ENCODE peak calls at places on chromosomes 5 and 9, in eight cellular contexts. One of them, this sample, is unnamed.

GRCh38 chr5:140151068-140151718 is 23.8 kb upstream of the CYSTM1 start:
- DNase-seq in HCT116: no peak
- DNase-seq in sigmoid colon: no peak
- DNase-seq in esophagus muscularis mucosa: no peak
- DNase-seq in prostate gland: no peak
- DNase-seq in IMR-90: no peak
- DNase-seq in heart left ventricle: no peak
- DNase-seq in stomach: no peak
- DNase-seq in this sample: no peak

GRCh38 chr9:8489845-8490244 is 690.3 kb upstream of the DMAC1 start:
- DNase-seq in sigmoid colon: no peak
- DNase-seq in heart left ventricle: no peak
- DNase-seq in esophagus muscularis mucosa: no peak
- DNase-seq in stomach: no peak
- DNase-seq in IMR-90: no peak
- DNase-seq in HCT116: no peak
- DNase-seq in prostate gland: no peak
- DNase-seq in this sample: no peak

GRCh38 chr9:18255747-18256146 is 218.2 kb upstream of the ADAMTSL1 start:
- DNase-seq in IMR-90: no peak
- DNase-seq in stomach: no peak
- DNase-seq in prostate gland: no peak
- DNase-seq in heart left ventricle: no peak
- DNase-seq in sigmoid colon: no peak
- DNase-seq in HCT116: no peak
- DNase-seq in esophagus muscularis mucosa: no peak
- DNase-seq in this sample: no peak

GRCh38 chr9:129612815-129613519 is 7.9 kb downstream of the C9orf50 start:
- DNase-seq in HCT116: no peak
- DNase-seq in heart left ventricle: no peak
- DNase-seq in sigmoid colon: peak; percentile 74
- DNase-seq in IMR-90: no peak
- DNase-seq in prostate gland: no peak
- DNase-seq in stomach: no peak
- DNase-seq in esophagus muscularis mucosa: no peak
- DNase-seq in this sample: no peak

GRCh38 chr9:133237271-133237731 is 28.3 kb upstream of the OBP2B start:
- DNase-seq in IMR-90: no peak
- DNase-seq in heart left ventricle: peak; percentile 74
- DNase-seq in HCT116: no peak
- DNase-seq in esophagus muscularis mucosa: no peak
- DNase-seq in sigmoid colon: peak; percentile 52
- DNase-seq in stomach: peak; percentile 8
- DNase-seq in prostate gland: no peak
- DNase-seq in this sample: no peak

GRCh38 chr5:151811593-151812321 is 40.0 kb downstream of the G3BP1 start:
- DNase-seq in IMR-90: peak; percentile 53
- DNase-seq in esophagus muscularis mucosa: no peak
- DNase-seq in sigmoid colon: peak; percentile 65
- DNase-seq in HCT116: no peak
- DNase-seq in stomach: no peak
- DNase-seq in prostate gland: no peak
- DNase-seq in heart left ventricle: peak; percentile 39
- DNase-seq in this sample: no peak

GRCh38 chr5:17379188-17379951 is 118.7 kb upstream of the TAF11L2 start:
- DNase-seq in prostate gland: no peak
- DNase-seq in HCT116: no peak
- DNase-seq in heart left ventricle: no peak
- DNase-seq in sigmoid colon: no peak
- DNase-seq in stomach: no peak
- DNase-seq in esophagus muscularis mucosa: no peak
- DNase-seq in IMR-90: peak; percentile 21
- DNase-seq in this sample: no peak

GRCh38 chr9:137761032-137761431 is 116.5 kb upstream of the CACNA1B start:
- DNase-seq in stomach: no peak
- DNase-seq in esophagus muscularis mucosa: no peak
- DNase-seq in sigmoid colon: no peak
- DNase-seq in HCT116: no peak
- DNase-seq in IMR-90: no peak
- DNase-seq in prostate gland: no peak
- DNase-seq in heart left ventricle: no peak
- DNase-seq in this sample: no peak

GRCh38 chr5:149215478-149216042 is 56.1 kb upstream of the AFAP1L1 start:
- DNase-seq in IMR-90: peak; percentile 81
- DNase-seq in sigmoid colon: peak; percentile 71
- DNase-seq in prostate gland: no peak
- DNase-seq in HCT116: no peak
- DNase-seq in esophagus muscularis mucosa: no peak
- DNase-seq in stomach: no peak
- DNase-seq in heart left ventricle: peak; percentile 40
- DNase-seq in this sample: peak; percentile 18

GRCh38 chr5:103821361-103821760 is 258.8 kb upstream of the NUDT12 start:
- DNase-seq in IMR-90: no peak
- DNase-seq in stomach: no peak
- DNase-seq in prostate gland: no peak
- DNase-seq in HCT116: no peak
- DNase-seq in heart left ventricle: no peak
- DNase-seq in esophagus muscularis mucosa: no peak
- DNase-seq in sigmoid colon: no peak
- DNase-seq in this sample: no peak

GRCh38 chr9:133673260-133673658 is 37.1 kb downstream of the DBH start:
- DNase-seq in stomach: no peak
- DNase-seq in prostate gland: no peak
- DNase-seq in IMR-90: no peak
- DNase-seq in sigmoid colon: no peak
- DNase-seq in heart left ventricle: no peak
- DNase-seq in HCT116: no peak
- DNase-seq in esophagus muscularis mucosa: no peak
- DNase-seq in this sample: no peak

GRCh38 chr5:141982626-141983025 is 13.7 kb downstream of the RNF14 start:
- DNase-seq in prostate gland: no peak
- DNase-seq in heart left ventricle: no peak
- DNase-seq in stomach: no peak
- DNase-seq in esophagus muscularis mucosa: no peak
- DNase-seq in sigmoid colon: no peak
- DNase-seq in HCT116: no peak
- DNase-seq in IMR-90: no peak
- DNase-seq in this sample: no peak

GRCh38 chr9:81536242-81537025 is 152.9 kb downstream of the TLE1 start:
- DNase-seq in stomach: no peak
- DNase-seq in esophagus muscularis mucosa: no peak
- DNase-seq in HCT116: no peak
- DNase-seq in IMR-90: no peak
- DNase-seq in heart left ventricle: no peak
- DNase-seq in sigmoid colon: no peak
- DNase-seq in prostate gland: no peak
- DNase-seq in this sample: no peak

GRCh38 chr9:133782157-133783130 is 44.3 kb upstream of the SARDH start:
- DNase-seq in stomach: peak; percentile 80
- DNase-seq in HCT116: peak; percentile 26
- DNase-seq in heart left ventricle: peak; percentile 70
- DNase-seq in sigmoid colon: peak; percentile 78
- DNase-seq in IMR-90: peak; percentile 62
- DNase-seq in prostate gland: peak; percentile 78
- DNase-seq in esophagus muscularis mucosa: no peak
- DNase-seq in this sample: peak; percentile 83

GRCh38 chr5:113081881-113082546 is 105.4 kb downstream of the DCP2 start:
- DNase-seq in stomach: no peak
- DNase-seq in IMR-90: peak; percentile 80
- DNase-seq in HCT116: no peak
- DNase-seq in prostate gland: no peak
- DNase-seq in sigmoid colon: no peak
- DNase-seq in esophagus muscularis mucosa: no peak
- DNase-seq in heart left ventricle: no peak
- DNase-seq in this sample: peak; percentile 56

GRCh38 chr9:33765411-33765810 is 29.9 kb upstream of the PRSS3 start:
- DNase-seq in heart left ventricle: no peak
- DNase-seq in IMR-90: peak; percentile 70
- DNase-seq in sigmoid colon: no peak
- DNase-seq in HCT116: peak; percentile 78
- DNase-seq in stomach: no peak
- DNase-seq in esophagus muscularis mucosa: no peak
- DNase-seq in prostate gland: no peak
- DNase-seq in this sample: no peak

GRCh38 chr5:32299059-32299677 is 13.6 kb downstream of the MTMR12 start:
- DNase-seq in HCT116: no peak
- DNase-seq in sigmoid colon: no peak
- DNase-seq in stomach: no peak
- DNase-seq in heart left ventricle: no peak
- DNase-seq in prostate gland: no peak
- DNase-seq in esophagus muscularis mucosa: no peak
- DNase-seq in IMR-90: no peak
- DNase-seq in this sample: no peak
- H3K4me1 ChIP-seq in HCT116: peaks cover 6% of the 10 kb centered on the region
- H3K4me1 ChIP-seq in sigmoid colon: no peaks in the 10 kb centered on the region
- H3K4me1 ChIP-seq in stomach: peaks cover 33% of the 10 kb centered on the region
- H3K4me1 ChIP-seq in heart left ventricle: peaks cover 25% of the 10 kb centered on the region
- H3K4me1 ChIP-seq in prostate gland: no peaks in the 10 kb centered on the region
- H3K4me1 ChIP-seq in esophagus muscularis mucosa: peaks cover 54% of the 10 kb centered on the region
- H3K4me1 ChIP-seq in IMR-90: peaks cover 7% of the 10 kb centered on the region
- H3K4me1 ChIP-seq in this sample: peaks cover 33% of the 10 kb centered on the region

DNA sequence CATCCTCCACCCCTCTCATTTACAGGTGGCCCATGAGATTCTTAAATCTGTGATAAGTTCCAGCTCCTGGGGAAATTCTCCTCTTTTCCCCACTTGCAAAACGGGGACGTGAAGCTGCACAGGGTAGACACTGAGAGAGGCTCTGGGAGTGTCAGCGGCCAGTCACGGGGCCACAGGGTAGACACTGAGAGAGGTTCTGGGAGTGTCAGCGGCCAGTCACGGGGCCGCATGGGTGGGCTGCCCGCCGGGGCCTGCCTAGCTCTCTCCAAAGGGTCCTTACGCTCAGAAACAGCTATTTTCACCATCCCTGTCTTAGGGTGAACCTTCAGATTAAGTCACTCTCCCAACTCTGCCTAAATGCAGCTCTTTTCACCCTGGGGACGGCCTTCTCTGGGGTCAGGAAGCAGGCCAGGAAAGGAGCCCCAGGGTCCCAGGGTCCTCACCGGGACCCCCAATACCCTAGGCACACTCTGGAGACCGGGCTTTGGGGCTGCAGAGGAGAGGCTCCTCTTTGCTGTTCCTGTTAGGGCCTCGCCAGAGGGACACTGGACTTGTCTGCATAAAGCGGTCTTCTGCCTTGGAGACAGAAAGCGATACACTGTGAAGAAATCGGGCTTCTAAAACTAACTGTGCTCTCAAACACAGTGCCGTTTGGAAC is 1.5 kb downstream of the FAM78A start:
- DNase-seq in prostate gland: no peak
- DNase-seq in sigmoid colon: no peak
- DNase-seq in IMR-90: no peak
- DNase-seq in HCT116: no peak
- DNase-seq in stomach: no peak
- DNase-seq in esophagus muscularis mucosa: no peak
- DNase-seq in heart left ventricle: peak; percentile 77
- DNase-seq in this sample: no peak
- TF ChIP-seq POLR2A in prostate gland: no peak
- TF ChIP-seq POLR2A in sigmoid colon: no peak
- TF ChIP-seq POLR2A in IMR-90: no peak
- TF ChIP-seq POLR2A in HCT116: no peak
- TF ChIP-seq POLR2A in stomach: no peak
- TF ChIP-seq POLR2A in esophagus muscularis mucosa: peak; percentile 16
- TF ChIP-seq POLR2A in heart left ventricle: no peak
- TF ChIP-seq POLR2A in this sample: no peak

DNA sequence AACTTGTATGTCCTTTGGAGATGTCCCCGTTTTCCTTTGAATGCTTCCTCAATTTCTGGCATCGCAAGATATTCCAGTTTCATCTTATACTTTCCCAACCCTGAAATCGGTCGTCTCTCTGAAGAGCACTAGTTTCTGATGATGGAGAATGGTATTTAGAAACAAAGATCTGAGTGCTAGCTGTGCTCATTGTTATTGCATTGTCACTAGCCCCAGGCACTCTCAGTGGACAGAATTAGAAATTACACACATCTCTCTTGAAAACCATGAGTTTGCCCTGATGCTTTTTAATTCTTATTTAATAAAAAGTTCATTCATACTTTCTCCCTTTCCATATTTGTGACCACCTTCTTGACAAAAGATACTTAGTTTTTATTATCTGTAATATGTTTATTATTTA is 67.7 kb downstream of the C9orf152 start:
- DNase-seq in HCT116: no peak
- DNase-seq in prostate gland: no peak
- DNase-seq in sigmoid colon: no peak
- DNase-seq in heart left ventricle: no peak
- DNase-seq in stomach: no peak
- DNase-seq in esophagus muscularis mucosa: no peak
- DNase-seq in IMR-90: no peak
- DNase-seq in this sample: no peak
- H3K4me1 ChIP-seq in HCT116: no peaks in the 10 kb centered on the region
- H3K4me1 ChIP-seq in prostate gland: no peaks in the 10 kb centered on the region
- H3K4me1 ChIP-seq in sigmoid colon: no peaks in the 10 kb centered on the region
- H3K4me1 ChIP-seq in heart left ventricle: peaks cover 99% of the 10 kb centered on the region
- H3K4me1 ChIP-seq in stomach: peaks cover 19% of the 10 kb centered on the region
- H3K4me1 ChIP-seq in esophagus muscularis mucosa: peaks cover 63% of the 10 kb centered on the region
- H3K4me1 ChIP-seq in IMR-90: peaks cover 40% of the 10 kb centered on the region
- H3K4me1 ChIP-seq in this sample: peaks cover 41% of the 10 kb centered on the region

GRCh38 chr5:168771698-168772097 is 192.5 kb upstream of the PANK3 start:
- DNase-seq in HCT116: no peak
- DNase-seq in IMR-90: no peak
- DNase-seq in esophagus muscularis mucosa: no peak
- DNase-seq in stomach: no peak
- DNase-seq in heart left ventricle: no peak
- DNase-seq in prostate gland: no peak
- DNase-seq in sigmoid colon: no peak
- DNase-seq in this sample: no peak

GRCh38 chr5:168770036-168770498 is 190.9 kb upstream of the PANK3 start:
- DNase-seq in sigmoid colon: no peak
- DNase-seq in HCT116: no peak
- DNase-seq in prostate gland: no peak
- DNase-seq in esophagus muscularis mucosa: no peak
- DNase-seq in IMR-90: no peak
- DNase-seq in stomach: no peak
- DNase-seq in heart left ventricle: no peak
- DNase-seq in this sample: no peak

GRCh38 chr5:168770996-168771395 is 191.8 kb upstream of the PANK3 start:
- DNase-seq in HCT116: no peak
- DNase-seq in IMR-90: no peak
- DNase-seq in stomach: no peak
- DNase-seq in prostate gland: no peak
- DNase-seq in esophagus muscularis mucosa: no peak
- DNase-seq in sigmoid colon: no peak
- DNase-seq in heart left ventricle: no peak
- DNase-seq in this sample: no peak

GRCh38 chr5:168773231-168773630 is 194.1 kb upstream of the PANK3 start:
- DNase-seq in HCT116: no peak
- DNase-seq in heart left ventricle: no peak
- DNase-seq in sigmoid colon: no peak
- DNase-seq in IMR-90: no peak
- DNase-seq in esophagus muscularis mucosa: no peak
- DNase-seq in stomach: no peak
- DNase-seq in prostate gland: no peak
- DNase-seq in this sample: no peak

DNA sequence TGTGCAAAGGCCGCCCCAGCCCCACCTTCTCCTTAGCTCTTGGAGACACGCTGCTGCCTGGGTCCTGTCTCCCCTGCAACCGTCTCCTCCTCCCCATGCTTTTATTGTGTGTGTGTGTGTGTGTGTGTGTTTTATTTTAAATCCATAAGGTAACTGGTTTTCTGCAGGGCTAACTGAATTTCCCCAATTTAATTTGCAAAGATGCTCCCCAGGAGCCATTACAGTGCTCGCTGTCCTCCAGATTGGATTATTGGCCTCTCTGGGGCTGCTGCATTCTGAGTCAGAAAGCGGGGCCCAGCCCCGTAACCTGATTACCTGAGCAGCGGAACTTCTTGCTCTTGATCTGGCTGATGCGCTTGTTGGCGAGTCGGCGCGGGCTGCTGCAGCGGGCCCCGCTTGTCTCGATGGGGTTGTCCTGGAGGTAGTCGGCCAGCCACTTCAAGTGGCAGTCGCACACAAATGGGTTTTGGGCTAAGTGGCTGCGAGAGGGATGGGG is 193.3 kb upstream of the PANK3 start:
- DNase-seq in sigmoid colon: no peak
- DNase-seq in stomach: no peak
- DNase-seq in esophagus muscularis mucosa: no peak
- DNase-seq in HCT116: no peak
- DNase-seq in prostate gland: no peak
- DNase-seq in heart left ventricle: no peak
- DNase-seq in IMR-90: no peak
- DNase-seq in this sample: no peak
- TF ChIP-seq POLR2A in sigmoid colon: no peak
- TF ChIP-seq POLR2A in stomach: no peak
- TF ChIP-seq POLR2A in esophagus muscularis mucosa: no peak
- TF ChIP-seq POLR2A in HCT116: no peak
- TF ChIP-seq POLR2A in prostate gland: no peak
- TF ChIP-seq POLR2A in heart left ventricle: no peak
- TF ChIP-seq POLR2A in IMR-90: no peak
- TF ChIP-seq POLR2A in this sample: no peak